ENCODE peak calls at places on chromosomes 3 and 15, in nine cellular contexts. P, E, L, Z, H, J, T, Q and N are unnamed samples.

GRCh38 chr15:101489236-101489632 is 273 bp downstream of the PCSK6 start:
- DNase-seq in P (no peak), E (no peak), L (no peak), Z (no peak), H (peak; percentile 57), J (no peak), T (no peak), Q (peak; percentile 48), N (peak; percentile 81)

GRCh38 chr3:36993326-36994283 is at the start of gene MLH1:
- DNase-seq in P (peak; percentile 100), E (peak; percentile 95), L (peak; percentile 92), Z (peak; percentile 97), H (peak; percentile 89), J (peak; percentile 100), T (peak; percentile 96), Q (no peak), N (peak; percentile 100)

GRCh38 chr3:188486126-188486525 is 332.2 kb downstream of the LPP start:
- DNase-seq in P (peak; percentile 27), E (no peak), L (no peak), Z (peak; percentile 31), H (peak; percentile 5), J (no peak), T (no peak), Q (no peak), N (no peak)

GRCh38 chr3:15121936-15122335 is 23.0 kb upstream of the RBSN start:
- DNase-seq in P (no peak), E (no peak), L (no peak), Z (no peak), H (no peak), J (no peak), T (no peak), Q (no peak), N (no peak)

GRCh38 chr3:115853083-115853482 is 229.8 kb downstream of the GAP43 start:
- DNase-seq in P (no peak), E (no peak), L (no peak), Z (no peak), H (no peak), J (no peak), T (no peak), Q (no peak), N (no peak)

GRCh38 chr3:70264122-70264780 is 48.2 kb downstream of the MDFIC2 start:
- DNase-seq in P (peak; percentile 19), E (no peak), L (no peak), Z (no peak), H (no peak), J (no peak), T (no peak), Q (no peak), N (no peak)

GRCh38 chr3:131107637-131108433 is 81.2 kb downstream of the NEK11 start:
- DNase-seq in P (no peak), E (no peak), L (no peak), Z (no peak), H (no peak), J (no peak), T (no peak), Q (no peak), N (peak; percentile 10)

GRCh38 chr3:158102660-158103085 is 3.5 kb downstream of the SHOX2 start:
- DNase-seq in P (no peak), E (peak; percentile 20), L (no peak), Z (no peak), H (no peak), J (peak; percentile 40), T (no peak), Q (no peak), N (peak; percentile 23)

GRCh38 chr15:48966595-48967301 is 3.0 kb upstream of the SHC4 start:
- DNase-seq in P (peak; percentile 43), E (no peak), L (no peak), Z (peak; percentile 29), H (no peak), J (no peak), T (no peak), Q (no peak), N (no peak)